ENCODE peak calls at places on chromosomes 5 and 9, in seven cellular contexts. One of them, this sample, is unnamed.

GRCh38 chr9:71854811-71855210 is 56.2 kb downstream of the ABHD17B start:
- DNase-seq in HCT116: no peak
- DNase-seq in tibial nerve: no peak
- DNase-seq in stomach: no peak
- DNase-seq in thyroid gland: peak
- DNase-seq in A549: no peak
- DNase-seq in AG04450: no peak
- DNase-seq in this sample: no peak

GRCh38 chr9:21060919-21061561 is 16.7 kb downstream of the IFNB1 start:
- DNase-seq in AG04450: no peak
- DNase-seq in tibial nerve: no peak
- DNase-seq in A549: no peak
- DNase-seq in thyroid gland: no peak
- DNase-seq in HCT116: no peak
- DNase-seq in stomach: no peak
- DNase-seq in this sample: no peak

GRCh38 chr5:170273968-170274710 is 23.4 kb downstream of the LCP2 start:
- DNase-seq in HCT116: peak
- DNase-seq in AG04450: no peak
- DNase-seq in thyroid gland: peak
- DNase-seq in A549: peak
- DNase-seq in stomach: peak
- DNase-seq in tibial nerve: no peak
- DNase-seq in this sample: peak

GRCh38 chr5:96661101-96661840 is 905 bp upstream of the CAST start:
- DNase-seq in thyroid gland: peak
- DNase-seq in A549: peak
- DNase-seq in tibial nerve: no peak
- DNase-seq in stomach: no peak
- DNase-seq in AG04450: no peak
- DNase-seq in HCT116: no peak
- DNase-seq in this sample: no peak

GRCh38 chr5:141849371-141850182 is 28.6 kb downstream of the PCDH1 start:
- DNase-seq in thyroid gland: peak
- DNase-seq in stomach: peak
- DNase-seq in tibial nerve: peak
- DNase-seq in A549: peak
- DNase-seq in HCT116: no peak
- DNase-seq in AG04450: no peak
- DNase-seq in this sample: peak

GRCh38 chr9:137058651-137059234 is 4.9 kb upstream of the ENTPD2 start:
- DNase-seq in HCT116: no peak
- DNase-seq in A549: no peak
- DNase-seq in stomach: no peak
- DNase-seq in thyroid gland: no peak
- DNase-seq in AG04450: no peak
- DNase-seq in tibial nerve: no peak
- DNase-seq in this sample: no peak

GRCh38 chr5:41968153-41968723 is 43.2 kb downstream of the FBXO4 start:
- DNase-seq in AG04450: no peak
- DNase-seq in A549: no peak
- DNase-seq in HCT116: no peak
- DNase-seq in thyroid gland: no peak
- DNase-seq in stomach: no peak
- DNase-seq in tibial nerve: no peak
- DNase-seq in this sample: no peak

GRCh38 chr5:162221884-162222283 is 154.3 kb downstream of the GABRG2 start:
- DNase-seq in AG04450: no peak
- DNase-seq in tibial nerve: no peak
- DNase-seq in HCT116: no peak
- DNase-seq in thyroid gland: no peak
- DNase-seq in stomach: no peak
- DNase-seq in A549: no peak
- DNase-seq in this sample: no peak

GRCh38 chr9:121769939-121770338 is 118.5 kb downstream of the DAB2IP start:
- DNase-seq in tibial nerve: no peak
- DNase-seq in HCT116: no peak
- DNase-seq in A549: no peak
- DNase-seq in AG04450: no peak
- DNase-seq in thyroid gland: no peak
- DNase-seq in stomach: no peak
- DNase-seq in this sample: no peak

GRCh38 chr5:14218480-14218879 is 75.3 kb downstream of the TRIO start:
- DNase-seq in AG04450: no peak
- DNase-seq in HCT116: no peak
- DNase-seq in stomach: no peak
- DNase-seq in tibial nerve: no peak
- DNase-seq in thyroid gland: no peak
- DNase-seq in A549: no peak
- DNase-seq in this sample: no peak

GRCh38 chr5:180208435-180209081 is 453 bp downstream of the RASGEF1C start:
- DNase-seq in HCT116: no peak
- DNase-seq in A549: peak
- DNase-seq in thyroid gland: peak
- DNase-seq in stomach: no peak
- DNase-seq in tibial nerve: no peak
- DNase-seq in AG04450: no peak
- DNase-seq in this sample: no peak

DNA sequence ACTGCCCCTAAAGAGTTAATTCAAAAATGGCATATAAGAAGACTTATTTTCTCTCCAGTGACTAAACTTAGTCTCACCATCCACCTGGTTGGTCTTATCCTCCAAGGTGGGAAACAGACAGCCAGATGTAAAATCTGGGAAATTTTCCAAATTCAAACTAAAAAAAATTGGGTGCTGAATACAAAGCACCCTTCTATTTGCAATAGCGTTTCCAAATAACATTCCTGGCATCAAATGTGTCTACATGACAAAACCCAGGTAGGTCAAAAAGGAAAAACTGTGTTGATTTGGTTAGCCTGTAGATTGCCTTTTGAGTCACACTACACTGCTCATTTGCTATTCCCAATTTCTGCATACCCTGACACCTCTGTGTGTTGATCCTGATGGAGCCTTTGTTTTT is 252.2 kb downstream of the NR2F1-AS1 start:
- DNase-seq in HCT116: no peak
- DNase-seq in thyroid gland: no peak
- DNase-seq in AG04450: no peak
- DNase-seq in A549: no peak
- DNase-seq in stomach: no peak
- DNase-seq in tibial nerve: no peak
- DNase-seq in this sample: no peak
- H3K27ac ChIP-seq in HCT116: no peak
- H3K27ac ChIP-seq in thyroid gland: no peak
- H3K27ac ChIP-seq in AG04450: no peak
- H3K27ac ChIP-seq in A549: no peak
- H3K27ac ChIP-seq in stomach: no peak
- H3K27ac ChIP-seq in tibial nerve: no peak
- H3K27ac ChIP-seq in this sample: no peak

DNA sequence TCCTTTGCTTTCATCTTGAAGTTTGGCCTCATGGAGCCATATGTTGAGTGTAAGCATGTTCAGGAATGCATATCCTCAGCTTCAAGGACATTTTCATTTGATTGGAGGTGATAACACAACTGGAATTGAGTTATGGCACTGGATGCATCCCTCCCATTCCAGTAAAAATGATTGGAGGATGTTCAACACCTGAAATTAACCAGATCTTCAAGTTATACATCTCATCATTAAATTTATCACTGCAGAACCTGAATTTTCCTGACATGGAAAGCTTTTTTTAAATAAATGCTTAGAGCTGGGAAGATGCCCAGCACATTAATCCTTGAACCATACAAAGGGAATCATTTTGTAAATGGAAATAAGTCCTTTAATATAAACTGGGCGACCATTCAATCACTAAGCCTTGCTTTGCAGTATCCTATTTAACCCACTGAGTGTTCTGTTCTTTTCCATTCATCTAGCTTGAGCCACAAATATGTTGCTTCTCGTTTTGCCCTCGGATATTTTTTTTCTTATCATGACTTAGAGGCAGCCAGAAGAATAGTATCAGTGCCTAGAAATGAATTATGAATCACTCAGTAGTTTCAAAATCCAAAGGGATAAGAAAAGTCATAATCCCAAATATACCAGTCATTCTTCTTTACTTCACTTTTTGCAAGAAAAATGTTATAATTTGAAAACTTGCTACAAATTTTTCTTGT is 273.7 kb upstream of the PIK3R1 start:
- DNase-seq in A549: no peak
- DNase-seq in thyroid gland: no peak
- DNase-seq in AG04450: no peak
- DNase-seq in tibial nerve: no peak
- DNase-seq in stomach: no peak
- DNase-seq in HCT116: no peak
- DNase-seq in this sample: no peak
- H3K27ac ChIP-seq in A549: no peak
- H3K27ac ChIP-seq in thyroid gland: no peak
- H3K27ac ChIP-seq in AG04450: no peak
- H3K27ac ChIP-seq in tibial nerve: no peak
- H3K27ac ChIP-seq in stomach: no peak
- H3K27ac ChIP-seq in HCT116: no peak
- H3K27ac ChIP-seq in this sample: no peak

DNA sequence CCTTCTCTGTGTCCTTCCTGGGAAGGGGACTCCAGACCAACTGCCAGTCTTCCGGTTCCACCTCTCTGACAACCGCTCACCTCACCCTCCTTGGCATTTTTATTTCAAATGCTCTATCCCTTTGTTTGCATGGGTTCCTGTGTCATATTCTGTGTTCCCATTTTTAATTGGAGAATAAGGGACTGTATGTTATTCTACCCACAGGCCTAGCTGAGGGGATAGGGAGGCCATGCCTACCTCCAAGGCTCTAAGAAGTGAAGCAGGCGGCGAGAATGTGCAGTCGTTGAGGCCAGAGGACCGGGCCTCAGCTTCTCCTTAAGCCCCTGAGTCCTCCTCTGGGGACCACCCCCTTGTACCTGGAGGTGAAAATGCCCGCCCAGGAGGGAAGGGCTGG is 936 bp upstream of the WDR5 start:
- DNase-seq in tibial nerve: no peak
- DNase-seq in A549: no peak
- DNase-seq in thyroid gland: no peak
- DNase-seq in HCT116: no peak
- DNase-seq in stomach: no peak
- DNase-seq in AG04450: no peak
- DNase-seq in this sample: no peak
- H3K27ac ChIP-seq in tibial nerve: peak
- H3K27ac ChIP-seq in A549: peak
- H3K27ac ChIP-seq in thyroid gland: peak
- H3K27ac ChIP-seq in HCT116: peak
- H3K27ac ChIP-seq in stomach: peak
- H3K27ac ChIP-seq in AG04450: no peak
- H3K27ac ChIP-seq in this sample: peak

DNA sequence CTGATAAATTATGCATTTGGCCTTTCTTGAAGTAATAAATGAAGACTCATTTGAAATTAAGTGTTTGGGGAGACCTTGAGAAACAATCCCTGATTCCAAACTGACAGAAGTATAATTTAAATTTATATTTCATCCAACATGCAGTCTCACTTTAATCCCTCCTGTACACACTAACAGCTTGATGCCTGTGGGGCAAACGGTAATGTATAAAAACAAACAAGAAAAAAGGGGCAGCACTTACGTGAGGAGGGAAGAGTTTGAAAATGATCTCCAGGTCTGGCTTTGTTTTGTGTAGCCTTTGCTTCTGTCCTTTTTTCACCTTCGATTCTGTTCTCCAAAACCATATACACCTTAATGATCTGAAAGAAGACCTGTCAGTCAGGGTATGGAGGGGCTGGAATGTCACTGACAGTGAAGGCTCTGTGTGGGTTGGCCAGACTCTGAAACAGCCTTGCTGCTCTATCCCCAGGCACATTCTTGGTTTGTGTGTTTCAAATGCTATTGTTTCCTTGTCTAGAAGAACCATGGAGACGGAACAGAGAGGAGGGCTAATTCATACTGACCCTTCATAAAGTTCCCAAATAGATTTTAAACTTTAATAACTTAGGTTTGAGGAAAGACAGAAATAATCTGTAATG is 338.2 kb upstream of the WWC1 start:
- DNase-seq in stomach: no peak
- DNase-seq in thyroid gland: no peak
- DNase-seq in AG04450: no peak
- DNase-seq in HCT116: no peak
- DNase-seq in A549: no peak
- DNase-seq in tibial nerve: no peak
- DNase-seq in this sample: no peak
- H3K27ac ChIP-seq in stomach: no peak
- H3K27ac ChIP-seq in thyroid gland: no peak
- H3K27ac ChIP-seq in AG04450: no peak
- H3K27ac ChIP-seq in HCT116: no peak
- H3K27ac ChIP-seq in A549: no peak
- H3K27ac ChIP-seq in tibial nerve: peak
- H3K27ac ChIP-seq in this sample: no peak

DNA sequence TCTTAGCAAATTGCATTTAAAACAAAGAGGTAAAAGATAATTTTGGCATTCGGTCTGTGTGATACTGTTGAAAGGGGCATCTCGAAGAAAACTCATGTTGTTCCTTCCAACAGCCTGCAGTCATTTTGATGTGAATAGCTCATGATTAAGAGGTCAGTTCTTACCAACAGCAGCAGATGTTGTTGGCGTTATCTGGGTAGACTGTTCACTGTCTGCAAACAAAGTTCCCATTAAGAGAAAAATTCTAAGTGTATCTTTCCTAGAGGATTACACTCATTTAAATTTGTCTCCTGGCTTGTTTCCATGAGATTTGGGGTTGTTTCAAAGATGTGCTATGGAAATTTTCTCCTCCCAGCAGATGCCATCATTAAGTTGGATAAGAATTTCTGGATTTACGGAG is 138.2 kb upstream of the RORB start:
- DNase-seq in HCT116: no peak
- DNase-seq in A549: no peak
- DNase-seq in thyroid gland: no peak
- DNase-seq in stomach: no peak
- DNase-seq in tibial nerve: no peak
- DNase-seq in AG04450: no peak
- DNase-seq in this sample: no peak
- H3K27ac ChIP-seq in HCT116: no peak
- H3K27ac ChIP-seq in A549: no peak
- H3K27ac ChIP-seq in thyroid gland: no peak
- H3K27ac ChIP-seq in stomach: no peak
- H3K27ac ChIP-seq in tibial nerve: no peak
- H3K27ac ChIP-seq in AG04450: no peak
- H3K27ac ChIP-seq in this sample: no peak